ENCODE peak calls at places on chromosomes 16 and 17, in nine cellular contexts. C, L, U, K, O, M, T, F and B are unnamed samples.
A peak's percentile ranks its signal among the peaks of the same experiment; 100 is the strongest.

GRCh38 chr16:75555213-75555706 is 792 bp downstream of the TMEM231 start:
- DNase-seq in C (peak; percentile 89), L (no peak), U (no peak), K (peak; percentile 57), O (peak; percentile 80), M (peak; percentile 92), T (peak; percentile 95), F (no peak), B (peak; percentile 97)

GRCh38 chr17:80060629-80061028 is 24.2 kb downstream of the CCDC40 start:
- DNase-seq in C (no peak), L (no peak), U (no peak), K (no peak), O (no peak), M (no peak), T (no peak), F (no peak), B (no peak)

GRCh38 chr16:72620853-72621252 is 427.1 kb downstream of the ZFHX3 start:
- DNase-seq in C (no peak), L (no peak), U (no peak), K (no peak), O (no peak), M (no peak), T (no peak), F (no peak), B (no peak)

GRCh38 chr17:7587420-7587786 is 2.5 kb downstream of the SOX15 start:
- DNase-seq in C (peak; percentile 97), L (no peak), U (no peak), K (no peak), O (no peak), M (peak; percentile 97), T (peak; percentile 94), F (no peak), B (peak; percentile 95)

GRCh38 chr17:17605083-17605746 is 13.7 kb upstream of the PEMT start:
- DNase-seq in C (no peak), L (no peak), U (no peak), K (no peak), O (no peak), M (no peak), T (no peak), F (no peak), B (peak; percentile 77)

GRCh38 chr16:68289621-68290329 is 21.0 kb downstream of the SLC7A6OS start:
- DNase-seq in C (peak; percentile 78), L (no peak), U (peak; percentile 44), K (no peak), O (no peak), M (no peak), T (no peak), F (no peak), B (no peak)

GRCh38 chr16:82631701-82632685 is 5.2 kb downstream of the CDH13 start:
- DNase-seq in C (no peak), L (no peak), U (no peak), K (no peak), O (no peak), M (no peak), T (no peak), F (no peak), B (no peak)

GRCh38 chr17:17363638-17364337 is 60.6 kb downstream of the NT5M start:
- DNase-seq in C (no peak), L (no peak), U (no peak), K (no peak), O (peak; percentile 43), M (no peak), T (no peak), F (no peak), B (no peak)

GRCh38 chr17:42270175-42270545 is 6.0 kb downstream of the STAT5B start:
- DNase-seq in C (peak; percentile 27), L (no peak), U (no peak), K (no peak), O (no peak), M (no peak), T (no peak), F (no peak), B (no peak)

GRCh38 chr17:1001640-1002411 is 4.9 kb downstream of the TIMM22 start:
- DNase-seq in C (peak; percentile 81), L (no peak), U (no peak), K (no peak), O (no peak), M (peak; percentile 78), T (peak; percentile 90), F (no peak), B (peak; percentile 82)

GRCh38 chr17:2694381-2695242 is 17.0 kb downstream of the CLUH start:
- DNase-seq in C (no peak), L (no peak), U (no peak), K (no peak), O (no peak), M (no peak), T (no peak), F (no peak), B (no peak)

GRCh38 chr16:14307059-14307531 is 236.0 kb downstream of the MRTFB start:
- DNase-seq in C (no peak), L (no peak), U (no peak), K (no peak), O (no peak), M (no peak), T (no peak), F (no peak), B (no peak)

GRCh38 chr16:1019234-1019933 is 37.8 kb downstream of the SOX8 start:
- DNase-seq in C (peak; percentile 62), L (no peak), U (no peak), K (no peak), O (no peak), M (peak; percentile 69), T (peak; percentile 91), F (no peak), B (peak; percentile 79)

GRCh38 chr16:19330801-19331484 is 45.4 kb downstream of the CLEC19A start:
- DNase-seq in C (peak; percentile 74), L (no peak), U (no peak), K (peak; percentile 70), O (no peak), M (peak; percentile 4), T (no peak), F (no peak), B (peak; percentile 24)

GRCh38 chr17:68432086-68432864 is 25.0 kb downstream of the WIPI1 start:
- DNase-seq in C (no peak), L (no peak), U (no peak), K (no peak), O (no peak), M (no peak), T (no peak), F (no peak), B (no peak)

GRCh38 chr17:49851387-49852291 is 3.8 kb upstream of the TAC4 start:
- DNase-seq in C (peak; percentile 65), L (peak; percentile 31), U (peak; percentile 36), K (no peak), O (peak; percentile 81), M (peak; percentile 31), T (peak; percentile 80), F (peak; percentile 39), B (peak; percentile 41)

GRCh38 chr17:51059781-51060180 is 60.9 kb downstream of the SPAG9 start:
- DNase-seq in C (peak; percentile 75), L (no peak), U (no peak), K (no peak), O (no peak), M (peak; percentile 50), T (peak; percentile 33), F (no peak), B (peak; percentile 61)

GRCh38 chr16:67726106-67727034 is 7.3 kb upstream of the GFOD2 start:
- DNase-seq in C (no peak), L (no peak), U (no peak), K (no peak), O (no peak), M (peak; percentile 16), T (no peak), F (no peak), B (peak; percentile 2)

GRCh38 chr16:77297996-77298637 is 98.9 kb downstream of the SYCE1L start:
- DNase-seq in C (peak; percentile 70), L (no peak), U (no peak), K (no peak), O (no peak), M (peak; percentile 6), T (no peak), F (no peak), B (no peak)

GRCh38 chr16:24858219-24859041 is 12.7 kb downstream of the SLC5A11 start:
- DNase-seq in C (peak; percentile 40), L (no peak), U (no peak), K (no peak), O (peak; percentile 79), M (peak; percentile 38), T (peak; percentile 65), F (no peak), B (peak; percentile 74)

GRCh38 chr16:84138824-84139627 is 6.0 kb downstream of the HSDL1 start:
- DNase-seq in C (peak; percentile 54), L (no peak), U (no peak), K (peak; percentile 55), O (no peak), M (no peak), T (no peak), F (no peak), B (peak; percentile 30)

GRCh38 chr16:27444470-27444869 is 42.5 kb downstream of the IL21R start:
- DNase-seq in C (no peak), L (no peak), U (no peak), K (no peak), O (no peak), M (no peak), T (no peak), F (no peak), B (no peak)

GRCh38 chr17:19369846-19370492 is 7.4 kb upstream of the B9D1 start:
- DNase-seq in C (no peak), L (no peak), U (no peak), K (no peak), O (no peak), M (no peak), T (no peak), F (no peak), B (no peak)

GRCh38 chr17:36550491-36551417 is 6.0 kb downstream of the GGNBP2 start:
- DNase-seq in C (no peak), L (no peak), U (no peak), K (no peak), O (no peak), M (no peak), T (no peak), F (no peak), B (no peak)

GRCh38 chr16:15055141-15056053 is 477 bp downstream of the NTAN1 start:
- DNase-seq in C (no peak), L (peak; percentile 38), U (peak; percentile 46), K (peak; percentile 63), O (peak; percentile 74), M (no peak), T (peak; percentile 53), F (peak; percentile 6), B (no peak)

GRCh38 chr17:8479431-8479947 is 43.8 kb downstream of the NDEL1 start:
- DNase-seq in C (peak; percentile 86), L (no peak), U (no peak), K (no peak), O (no peak), M (peak; percentile 62), T (no peak), F (no peak), B (peak; percentile 92)

GRCh38 chr17:17603178-17603894 is 11.8 kb upstream of the PEMT start:
- DNase-seq in C (no peak), L (no peak), U (no peak), K (peak; percentile 47), O (no peak), M (no peak), T (no peak), F (no peak), B (no peak)

GRCh38 chr17:58330997-58331814 is 2.6 kb upstream of the TSPOAP1 start:
- DNase-seq in C (no peak), L (peak; percentile 53), U (peak; percentile 77), K (no peak), O (peak; percentile 55), M (no peak), T (no peak), F (peak; percentile 56), B (no peak)

GRCh38 chr16:565420-566330 is 1.1 kb upstream of the NHLRC4 start:
- DNase-seq in C (peak; percentile 22), L (no peak), U (no peak), K (no peak), O (no peak), M (no peak), T (no peak), F (no peak), B (no peak)

GRCh38 chr17:21354796-21355385 is 21.3 kb upstream of the KCNJ12 start:
- DNase-seq in C (no peak), L (no peak), U (no peak), K (no peak), O (no peak), M (no peak), T (no peak), F (no peak), B (no peak)

GRCh38 chr17:48576479-48577309 is 1.5 kb downstream of the HOXB4 start:
- DNase-seq in C (peak; percentile 92), L (no peak), U (no peak), K (no peak), O (no peak), M (no peak), T (no peak), F (no peak), B (no peak)